ENCODE peak calls at places on chromosomes 4 and X, in four cellular contexts. E is transverse colon, D is aorta, W is KG1. Q is an unnamed sample.

GRCh38 chrX:15739886-15740285 is 1.8 kb downstream of the CA5B start:
- DNase-seq in E (no peak), D (no peak), W (no peak), Q (no peak)

GRCh38 chr4:87819281-87819919 is 13.4 kb upstream of the MEPE start:
- DNase-seq in E (no peak), D (no peak), W (no peak), Q (no peak)

GRCh38 chr4:38114435-38114834 is 154.2 kb downstream of the PTTG2 start:
- DNase-seq in E (no peak), D (no peak), W (no peak), Q (no peak)

GRCh38 chr4:165336743-165337142 is 9.3 kb downstream of the MSMO1 start:
- DNase-seq in E (no peak), D (no peak), W (no peak), Q (no peak)

GRCh38 chrX:50988649-50989048 is 78.1 kb downstream of the BMP15 start:
- DNase-seq in E (no peak), D (no peak), W (no peak), Q (peak)

GRCh38 chr4:115664285-115664684 is 550.9 kb upstream of the NDST4 start:
- DNase-seq in E (no peak), D (no peak), W (no peak), Q (no peak)

GRCh38 chrX:149962010-149962409 is 23.7 kb upstream of the EOLA2 start:
- DNase-seq in E (no peak), D (no peak), W (no peak), Q (no peak)

GRCh38 chr4:145546556-145546955 is 64.9 kb downstream of the SMAD1 start:
- DNase-seq in E (no peak), D (no peak), W (no peak), Q (no peak)

GRCh38 chr4:159195400-159195799 is 92.5 kb downstream of the RAPGEF2 start:
- DNase-seq in E (no peak), D (no peak), W (no peak), Q (no peak)

GRCh38 chrX:48575642-48576041 is 1.4 kb downstream of the RBM3 start:
- DNase-seq in E (no peak), D (no peak), W (no peak), Q (no peak)

GRCh38 chr4:10054571-10055041 is 33.3 kb upstream of the SLC2A9 start:
- DNase-seq in E (no peak), D (no peak), W (no peak), Q (peak)

GRCh38 chr4:123922847-123923246 is 526.3 kb downstream of the SPRY1 start:
- DNase-seq in E (no peak), D (no peak), W (no peak), Q (no peak)

GRCh38 chr4:46508216-46508615 is 118.3 kb upstream of the GABRA2 start:
- DNase-seq in E (no peak), D (no peak), W (no peak), Q (no peak)

GRCh38 chr4:60865238-60865637 is 334.9 kb upstream of the ADGRL3 start:
- DNase-seq in E (no peak), D (no peak), W (no peak), Q (no peak)

GRCh38 chr4:120940547-120940946 is 18.0 kb upstream of the PRDM5 start:
- DNase-seq in E (no peak), D (no peak), W (no peak), Q (no peak)

GRCh38 chr4:80334568-80334967 is 962 bp upstream of the CFAP299 start:
- DNase-seq in E (no peak), D (no peak), W (no peak), Q (no peak)

GRCh38 chr4:126939401-126939800 is 693.4 kb upstream of the INTU start:
- DNase-seq in E (no peak), D (no peak), W (no peak), Q (no peak)

Q was measured in thyroid gland.